ENCODE peak calls at places on chromosomes 2 and 18, in nine cellular contexts. F, G, S, J, V, U, N, Q and W are unnamed samples.

GRCh38 chr18:59516356-59517155 is 157.5 kb upstream of the LMAN1 start:
- DNase-seq in N (no peak), J (no peak), F (no peak), V (peak), S (peak), Q (no peak), U (no peak), G (no peak), W (no peak)

GRCh38 chr2:11842324-11842723 is 95.9 kb downstream of the LPIN1 start:
- DNase-seq in U (no peak), J (no peak), N (no peak), G (no peak), V (no peak), S (peak), Q (no peak), F (no peak), W (no peak)

GRCh38 chr2:10427568-10427975 is 20.6 kb downstream of the ODC1 start:
- DNase-seq in G (no peak), F (no peak), V (no peak), U (no peak), S (no peak), N (no peak), J (no peak), Q (no peak), W (no peak)

GRCh38 chr2:231611273-231612198 is 18.9 kb downstream of the TEX44 start:
- DNase-seq in G (no peak), F (no peak), J (no peak), V (peak), N (no peak), Q (peak), S (no peak), U (peak), W (no peak)

GRCh38 chr2:216034065-216034464 is 20.7 kb upstream of the MREG start:
- DNase-seq in N (no peak), F (peak), J (peak), S (peak), G (no peak), V (peak), U (peak), Q (no peak), W (peak)

GRCh38 chr2:214069254-214069653 is 341.6 kb upstream of the VWC2L start:
- DNase-seq in V (peak), F (no peak), N (no peak), J (peak), U (peak), Q (no peak), G (no peak), S (no peak), W (no peak)

GRCh38 chr2:200077838-200078237 is 122.5 kb downstream of the MAIP1 start:
- DNase-seq in V (peak), U (no peak), J (no peak), F (no peak), S (no peak), N (no peak), G (no peak), Q (no peak), W (no peak)

GRCh38 chr2:233240897-233241296 is 10.6 kb upstream of the ATG16L1 start:
- DNase-seq in F (no peak), S (no peak), G (peak), U (no peak), J (no peak), Q (no peak), N (no peak), V (no peak), W (no peak)

GRCh38 chr2:70959271-70959761 is 19.1 kb upstream of the ANKRD53 start:
- DNase-seq in N (no peak), J (no peak), U (no peak), V (no peak), S (no peak), Q (no peak), G (no peak), F (no peak), W (no peak)

GRCh38 chr2:231203087-231203486 is 4.7 kb downstream of the ARMC9 start:
- DNase-seq in F (no peak), J (no peak), V (no peak), U (no peak), G (no peak), N (no peak), S (no peak), Q (no peak), W (no peak)

GRCh38 chr2:70627499-70627898 is 73.9 kb upstream of the TGFA start:
- DNase-seq in J (no peak), U (peak), V (no peak), N (no peak), G (no peak), Q (no peak), S (peak), F (no peak), W (peak)

GRCh38 chr2:190466819-190467444 is 58.8 kb downstream of the MFSD6 start:
- DNase-seq in N (no peak), S (peak), F (no peak), J (no peak), V (no peak), G (no peak), U (peak), Q (no peak), W (peak)

GRCh38 chr2:174796319-174796771 is 32.1 kb upstream of the CHRNA1 start:
- DNase-seq in N (no peak), F (no peak), G (no peak), S (no peak), J (no peak), Q (no peak), V (no peak), U (no peak), W (no peak)

GRCh38 chr2:240182476-240182875 is 42.0 kb upstream of the OTOS start:
- DNase-seq in U (no peak), F (no peak), J (no peak), S (no peak), G (no peak), Q (no peak), N (no peak), V (no peak), W (no peak)

GRCh38 chr2:178306351-178307073 is 112.2 kb downstream of the OSBPL6 start:
- DNase-seq in U (peak), S (peak), Q (no peak), F (peak), N (peak), V (peak), J (no peak), G (peak), W (peak)

GRCh38 chr2:26528186-26528585 is 50.3 kb upstream of the OTOF start:
- DNase-seq in G (no peak), F (no peak), S (no peak), N (no peak), V (no peak), U (no peak), Q (no peak), J (no peak), W (no peak)

GRCh38 chr2:74374509-74375205 is 5.5 kb downstream of the DCTN1 start:
- DNase-seq in S (peak), V (no peak), U (peak), J (peak), Q (no peak), F (peak), N (no peak), G (no peak), W (peak)

GRCh38 chr2:207528980-207529329 is 807 bp upstream of the CREB1 start:
- DNase-seq in S (peak), G (no peak), V (peak), F (no peak), Q (no peak), J (no peak), N (no peak), U (peak), W (peak)

GRCh38 chr18:12929477-12930083 is 18.2 kb upstream of the SEH1L start:
- DNase-seq in F (no peak), J (no peak), Q (no peak), N (no peak), S (no peak), U (no peak), G (no peak), V (no peak), W (no peak)

GRCh38 chr2:11097038-11097720 is 58.1 kb upstream of the SLC66A3 start:
- DNase-seq in N (no peak), F (no peak), Q (no peak), J (no peak), G (no peak), U (no peak), S (no peak), V (peak), W (no peak)